ENCODE peak calls at places on chromosomes 5 and 9, in ten cellular contexts. L, F, J, R, P, W, E, Z, Y and A are unnamed samples.

GRCh38 chr5:179345429-179346321 is at the start of gene ADAMTS2:
- DNase-seq in Z (peak), J (peak), L (no peak), Y (peak), F (peak), E (no peak), P (peak), W (peak), R (no peak), A (no peak)

GRCh38 chr5:76081811-76082783 is 1.1 kb upstream of the SV2C start:
- DNase-seq in L (no peak), F (no peak), Z (no peak), E (no peak), P (peak), Y (peak), W (no peak), R (no peak), J (no peak), A (no peak)

GRCh38 chr9:77521091-77521490 is 127.0 kb downstream of the GNA14 start:
- DNase-seq in E (no peak), Y (no peak), W (no peak), P (peak), J (no peak), L (no peak), F (no peak), Z (peak), R (no peak), A (no peak)

GRCh38 chr5:87787640-87788039 is 374.9 kb upstream of the CCNH start:
- DNase-seq in J (no peak), W (no peak), P (no peak), E (no peak), Z (no peak), F (no peak), Y (no peak), L (no peak), R (no peak), A (no peak)

GRCh38 chr9:5582835-5583195 is 46.1 kb upstream of the RIC1 start:
- DNase-seq in L (no peak), E (peak), P (peak), W (no peak), Y (peak), R (peak), Z (no peak), F (no peak), J (no peak), A (no peak)

GRCh38 chr9:34610434-34611206 is 1.3 kb downstream of the RPP25L start:
- DNase-seq in F (no peak), P (no peak), R (no peak), L (no peak), Y (peak), Z (no peak), W (no peak), J (no peak), E (no peak), A (no peak)

GRCh38 chr9:4836676-4837075 is 43.9 kb downstream of the RCL1 start:
- DNase-seq in Z (no peak), J (no peak), W (no peak), F (no peak), P (no peak), Y (no peak), R (peak), E (peak), L (no peak), A (no peak)

GRCh38 chr9:2017459-2018161 is 2.5 kb downstream of the SMARCA2 start:
- DNase-seq in Y (peak), P (peak), J (peak), L (no peak), R (peak), W (peak), E (no peak), Z (peak), F (peak), A (no peak)

GRCh38 chr9:88991066-88992030 is at the start of gene S1PR3:
- DNase-seq in F (peak), Y (peak), P (peak), E (no peak), Z (peak), J (no peak), R (no peak), W (peak), L (no peak), A (no peak)
- TF ChIP-seq CTCF in F (no peak), Y (no peak), P (peak), E (peak), Z (no peak), J (no peak), R (no peak), W (no peak), L (peak), A (peak)

GRCh38 chr5:758698-759053 is 25.9 kb downstream of the ZDHHC11B start:
- DNase-seq in F (no peak), P (no peak), E (no peak), L (no peak), R (no peak), Z (no peak), J (no peak), W (peak), Y (no peak), A (no peak)
- H3K4me3 ChIP-seq in F (no peak), P (no peak), E (no peak), L (no peak), R (no peak), Z (peak), J (no peak), W (no peak), Y (no peak), A (no peak)

DNA sequence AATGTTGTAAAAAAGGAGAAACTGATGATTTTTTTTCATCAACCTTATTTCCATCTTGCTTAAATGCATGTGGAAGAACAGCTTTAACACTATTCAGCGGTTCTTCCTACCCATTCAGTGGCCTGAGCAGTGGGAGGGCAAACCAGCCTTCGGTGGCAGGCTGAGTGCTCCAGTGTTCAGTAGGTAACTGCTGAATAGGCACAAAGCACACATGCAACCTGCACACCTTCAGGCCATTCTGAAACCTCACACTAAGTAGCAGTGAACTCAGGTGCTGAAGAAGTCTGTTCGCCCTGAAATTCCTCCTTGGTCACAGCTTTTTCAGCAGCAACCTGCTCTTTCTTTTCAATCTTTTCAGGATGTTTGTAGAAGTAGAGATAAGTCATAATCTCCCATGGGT is 26.1 kb downstream of the FBXO4 start:
- DNase-seq in W (no peak), J (no peak), P (no peak), R (no peak), Z (no peak), Y (no peak), F (no peak), E (no peak), L (no peak), A (no peak)
- TF ChIP-seq CTCF in W (no peak), J (no peak), P (no peak), R (no peak), Z (no peak), Y (no peak), F (no peak), E (no peak), L (no peak), A (no peak)

DNA sequence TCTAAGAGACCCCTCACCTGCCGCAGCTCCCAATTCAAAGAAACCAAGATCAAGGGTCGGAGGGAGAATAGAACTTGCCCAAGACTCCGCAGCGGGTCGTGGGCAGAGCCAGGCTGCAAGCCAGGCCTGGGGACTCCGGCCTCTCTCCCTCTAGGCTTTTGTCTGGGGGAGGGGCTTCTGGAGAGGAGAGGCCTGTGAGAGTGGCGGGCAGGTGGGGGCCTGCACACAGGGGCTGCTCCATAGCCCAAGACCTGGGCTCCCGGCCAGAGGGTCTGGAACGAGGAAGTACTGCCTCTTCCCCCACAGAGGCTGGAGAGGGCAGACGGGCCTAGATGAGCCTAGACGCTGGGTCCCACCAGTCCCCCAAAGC is 5.1 kb upstream of the ST6GALNAC6 start:
- DNase-seq in W (peak), J (no peak), P (no peak), L (no peak), E (no peak), Z (peak), Y (peak), R (no peak), F (no peak), A (no peak)
- H3K4me3 ChIP-seq in W (no peak), J (no peak), P (no peak), L (no peak), E (no peak), Z (no peak), Y (peak), R (no peak), F (no peak), A (no peak)

DNA sequence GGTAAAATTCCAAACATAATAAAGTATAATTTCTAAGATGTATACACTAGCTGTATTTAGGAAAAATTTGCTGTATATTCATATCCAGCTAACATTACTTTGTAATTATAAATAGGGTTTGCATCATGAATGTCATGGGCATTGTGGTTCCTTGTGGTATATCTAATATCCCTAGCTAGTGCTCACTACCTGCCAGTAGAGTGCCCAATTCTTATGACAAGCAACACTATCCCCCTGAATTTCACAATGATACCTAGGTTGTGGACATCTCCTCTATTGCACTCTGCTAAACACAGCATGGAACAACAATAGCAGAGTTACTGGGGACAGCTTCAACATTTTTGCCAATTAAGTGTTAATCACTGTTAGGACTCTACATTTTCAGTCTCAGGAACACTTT is 1656.5 kb downstream of the EFNA5 start:
- DNase-seq in Y (no peak), E (no peak), R (no peak), P (no peak), F (no peak), J (no peak), L (no peak), W (no peak), Z (no peak), A (no peak)
- TF ChIP-seq CTCF in Y (no peak), E (no peak), R (no peak), P (no peak), F (no peak), J (no peak), L (no peak), W (no peak), Z (no peak), A (no peak)

GRCh38 chr5:135139397-135140134 is 105.5 kb upstream of the PITX1 start:
- DNase-seq in E (peak), L (no peak), R (peak), Z (no peak), J (no peak), Y (no peak), F (peak), W (no peak), P (peak), A (peak)
- H3K4me3 ChIP-seq in E (no peak), L (no peak), R (no peak), Z (no peak), J (no peak), Y (no peak), F (no peak), W (no peak), P (peak), A (no peak)